ENCODE peak calls at places on chromosomes 6 and 20, in ten cellular contexts. P, Q, J, V, G, T, C, M, O and A are unnamed samples.

GRCh38 chr6:147507162-147508072 is 1.1 kb upstream of the SAMD5 start:
- DNase-seq in P (peak), Q (no peak), J (peak), V (no peak), G (peak), T (no peak), C (peak), M (peak), O (no peak), A (no peak)

GRCh38 chr6:119481098-119481497 is 131.5 kb upstream of the MAN1A1 start:
- DNase-seq in P (no peak), Q (no peak), J (no peak), V (no peak), G (no peak), T (no peak), C (no peak), M (no peak), O (no peak), A (no peak)

GRCh38 chr6:14903176-14904088 is 342.4 kb upstream of the JARID2 start:
- DNase-seq in P (peak), Q (no peak), J (no peak), V (no peak), G (no peak), T (no peak), C (no peak), M (no peak), O (no peak), A (peak)

GRCh38 chr6:168032383-168032760 is 34.9 kb downstream of the KIF25 start:
- DNase-seq in P (peak), Q (no peak), J (no peak), V (peak), G (no peak), T (no peak), C (no peak), M (no peak), O (no peak), A (no peak)

GRCh38 chr20:45047581-45048119 is 53.3 kb downstream of the KCNS1 start:
- DNase-seq in P (no peak), Q (no peak), J (no peak), V (no peak), G (no peak), T (no peak), C (no peak), M (no peak), O (no peak), A (no peak)

GRCh38 chr6:11491596-11491995 is 46.0 kb upstream of the TMEM170B start:
- DNase-seq in P (no peak), Q (no peak), J (no peak), V (no peak), G (no peak), T (no peak), C (no peak), M (no peak), O (no peak), A (no peak)

GRCh38 chr6:157063176-157063934 is 260.0 kb downstream of the TMEM242 start:
- DNase-seq in P (no peak), Q (no peak), J (no peak), V (no peak), G (no peak), T (no peak), C (peak), M (no peak), O (no peak), A (no peak)

GRCh38 chr20:57895161-57895855 is 185.5 kb upstream of the PMEPA1 start:
- DNase-seq in P (no peak), Q (no peak), J (no peak), V (no peak), G (no peak), T (no peak), C (no peak), M (no peak), O (no peak), A (no peak)

GRCh38 chr6:5271926-5272325 is 10.6 kb downstream of the FARS2 start:
- DNase-seq in P (no peak), Q (no peak), J (no peak), V (no peak), G (no peak), T (no peak), C (no peak), M (no peak), O (no peak), A (no peak)

GRCh38 chr6:16296061-16296670 is 57.8 kb downstream of the GMPR start:
- DNase-seq in P (peak), Q (peak), J (no peak), V (no peak), G (peak), T (no peak), C (no peak), M (no peak), O (no peak), A (no peak)

GRCh38 chr20:11124849-11125505 is 451.2 kb upstream of the JAG1 start:
- DNase-seq in P (no peak), Q (no peak), J (no peak), V (peak), G (no peak), T (no peak), C (no peak), M (no peak), O (no peak), A (no peak)

GRCh38 chr6:151063339-151063738 is 176.4 kb upstream of the AKAP12 start:
- DNase-seq in P (no peak), Q (no peak), J (no peak), V (peak), G (no peak), T (peak), C (no peak), M (no peak), O (no peak), A (no peak)

GRCh38 chr6:163520956-163521355 is 106.4 kb downstream of the QKI start:
- DNase-seq in P (no peak), Q (no peak), J (no peak), V (no peak), G (no peak), T (no peak), C (no peak), M (no peak), O (no peak), A (no peak)

GRCh38 chr6:113351183-113351834 is 505.8 kb upstream of the MARCKS start:
- DNase-seq in P (no peak), Q (no peak), J (no peak), V (peak), G (no peak), T (no peak), C (no peak), M (no peak), O (no peak), A (no peak)

GRCh38 chr20:19880256-19881079 is 122.4 kb downstream of the RIN2 start:
- DNase-seq in P (peak), Q (no peak), J (no peak), V (peak), G (no peak), T (no peak), C (no peak), M (no peak), O (no peak), A (no peak)

GRCh38 chr6:43668151-43669028 is 19.2 kb downstream of the MRPS18A start:
- DNase-seq in P (peak), Q (peak), J (peak), V (peak), G (peak), T (no peak), C (peak), M (peak), O (peak), A (peak)

GRCh38 chr6:89411269-89412070 is 603 bp downstream of the RRAGD start:
- DNase-seq in P (peak), Q (peak), J (peak), V (no peak), G (peak), T (no peak), C (peak), M (peak), O (peak), A (no peak)

GRCh38 chr6:133983099-133983939 is 30.3 kb downstream of the TBPL1 start:
- DNase-seq in P (peak), Q (no peak), J (no peak), V (no peak), G (no peak), T (no peak), C (no peak), M (peak), O (peak), A (no peak)

GRCh38 chr20:19073584-19074198 is 138.8 kb upstream of the SLC24A3 start:
- DNase-seq in P (peak), Q (no peak), J (peak), V (no peak), G (peak), T (no peak), C (peak), M (no peak), O (no peak), A (no peak)

GRCh38 chr6:130632897-130633296 is 194.3 kb upstream of the SMLR1 start:
- DNase-seq in P (no peak), Q (no peak), J (no peak), V (no peak), G (peak), T (no peak), C (no peak), M (no peak), O (no peak), A (no peak)

GRCh38 chr6:21227486-21227885 is 366.1 kb upstream of the SOX4 start:
- DNase-seq in P (no peak), Q (no peak), J (no peak), V (peak), G (no peak), T (no peak), C (no peak), M (no peak), O (no peak), A (no peak)

GRCh38 chr20:50335105-50335504 is 144.5 kb downstream of the CEBPB start:
- DNase-seq in P (no peak), Q (no peak), J (no peak), V (peak), G (peak), T (no peak), C (peak), M (no peak), O (no peak), A (peak)

GRCh38 chr20:37352611-37352980 is 6.7 kb downstream of the SRC start:
- DNase-seq in P (peak), Q (no peak), J (no peak), V (no peak), G (no peak), T (no peak), C (no peak), M (no peak), O (no peak), A (no peak)

GRCh38 chr6:89941031-89941775 is 46.9 kb downstream of the GJA10 start:
- DNase-seq in P (no peak), Q (peak), J (peak), V (peak), G (no peak), T (no peak), C (peak), M (no peak), O (no peak), A (no peak)